ENCODE peak calls at places on chromosomes 5 and 9, in ten cellular contexts. C is progenitor cell of endocrine pancreas; A is GM23338; W is neural progenitor cell; T is kidney epithelial cell; F is MCF 10A; E is left lung; I is mammary epithelial cell; Y is tibial nerve; O is activated CD8-positive, alpha-beta T cell treated with anti-CD3 and anti-CD28 coated beads for 36 hours. S is an unnamed sample.

GRCh38 chr9:27421567-27421966 is 102.5 kb upstream of the IFNK start:
- DNase-seq in C (no peak), A (peak; percentile 48), W (no peak), T (no peak), F (no peak), E (no peak), I (peak; percentile 70), Y (no peak), O (no peak), S (no peak)

GRCh38 chr9:81626511-81626910 is 62.8 kb downstream of the TLE1 start:
- DNase-seq in C (no peak), A (no peak), W (no peak), T (peak; percentile 69), F (peak; percentile 75), E (no peak), I (peak; percentile 95), Y (no peak), O (no peak), S (no peak)

GRCh38 chr5:171451421-171451820 is 32.0 kb downstream of the FGF18 start:
- DNase-seq in C (no peak), A (no peak), W (no peak), T (no peak), F (no peak), E (no peak), I (no peak), Y (no peak), O (no peak), S (no peak)

GRCh38 chr9:75612205-75612604 is 278.3 kb upstream of the PCSK5 start:
- DNase-seq in C (no peak), A (no peak), W (no peak), T (no peak), F (no peak), E (no peak), I (no peak), Y (no peak), O (no peak), S (no peak)

GRCh38 chr5:98768160-98769005 is 5.1 kb upstream of the RGMB start:
- DNase-seq in C (peak; percentile 38), A (peak; percentile 93), W (peak; percentile 90), T (no peak), F (peak; percentile 67), E (no peak), I (no peak), Y (no peak), O (peak; percentile 35), S (peak; percentile 46)

GRCh38 chr9:116566677-116567488 is 120.2 kb upstream of the TRIM32 start:
- DNase-seq in C (no peak), A (no peak), W (no peak), T (no peak), F (no peak), E (no peak), I (no peak), Y (no peak), O (no peak), S (no peak)

GRCh38 chr9:129125478-129125877 is 14.3 kb downstream of the PTPA start:
- DNase-seq in C (no peak), A (no peak), W (no peak), T (no peak), F (peak; percentile 97), E (no peak), I (peak; percentile 95), Y (no peak), O (no peak), S (no peak)

GRCh38 chr5:150129813-150130492 is 25.7 kb downstream of the PDGFRB start:
- DNase-seq in C (peak; percentile 71), A (peak; percentile 81), W (peak; percentile 80), T (no peak), F (peak; percentile 90), E (peak; percentile 69), I (peak; percentile 59), Y (peak; percentile 72), O (peak; percentile 68), S (peak; percentile 75)

GRCh38 chr5:118196229-118196628 is 792.1 kb downstream of the DTWD2 start:
- DNase-seq in C (no peak), A (peak; percentile 26), W (no peak), T (no peak), F (no peak), E (no peak), I (no peak), Y (no peak), O (no peak), S (no peak)

GRCh38 chr5:1017691-1018455 is 9.3 kb downstream of the NKD2 start:
- DNase-seq in C (no peak), A (no peak), W (no peak), T (no peak), F (no peak), E (no peak), I (no peak), Y (no peak), O (no peak), S (peak; percentile 43)

GRCh38 chr5:139569276-139569955 is 8.3 kb downstream of the UBE2D2 start:
- DNase-seq in C (no peak), A (no peak), W (no peak), T (no peak), F (no peak), E (no peak), I (no peak), Y (no peak), O (no peak), S (no peak)

GRCh38 chr9:93900971-93901861 is 53.9 kb downstream of the BARX1 start:
- DNase-seq in C (peak; percentile 6), A (no peak), W (no peak), T (no peak), F (no peak), E (no peak), I (no peak), Y (no peak), O (no peak), S (no peak)

GRCh38 chr5:43042176-43042625 is 2.1 kb upstream of the ANXA2R start:
- DNase-seq in C (no peak), A (peak; percentile 78), W (peak; percentile 87), T (no peak), F (peak; percentile 72), E (peak; percentile 81), I (peak; percentile 78), Y (peak; percentile 42), O (peak; percentile 87), S (peak; percentile 91)

GRCh38 chr9:113464672-113465271 is 1.2 kb downstream of the RGS3 start:
- DNase-seq in C (no peak), A (no peak), W (no peak), T (no peak), F (no peak), E (no peak), I (no peak), Y (no peak), O (no peak), S (no peak)

GRCh38 chr5:73030995-73031394 is 75.2 kb downstream of the FCHO2 start:
- DNase-seq in C (peak; percentile 17), A (peak; percentile 81), W (peak; percentile 53), T (peak; percentile 80), F (peak; percentile 66), E (no peak), I (peak; percentile 84), Y (no peak), O (no peak), S (no peak)

GRCh38 chr9:5352637-5353248 is 13.1 kb upstream of the RLN1 start:
- DNase-seq in C (no peak), A (no peak), W (no peak), T (no peak), F (no peak), E (no peak), I (no peak), Y (no peak), O (peak; percentile 15), S (no peak)
- TF ChIP-seq CTCF in C (no peak), A (no peak), W (no peak), T (no peak), F (no peak), E (no peak), I (no peak), Y (no peak), O (no peak), S (no peak)

GRCh38 chr9:42852133-42852532 is 668.7 kb downstream of the SPATA31A6 start:
- DNase-seq in C (peak; percentile 27), A (peak; percentile 71), W (peak; percentile 62), T (no peak), F (no peak), E (peak; percentile 62), I (peak; percentile 64), Y (no peak), O (peak; percentile 10), S (no peak)
- TF ChIP-seq CTCF in C (peak; percentile 46), A (peak; percentile 63), W (peak; percentile 10), T (no peak), F (no peak), E (peak; percentile 21), I (peak; percentile 32), Y (no peak), O (no peak), S (peak; percentile 32)

GRCh38 chr5:142601432-142601831 is 84.5 kb downstream of the FGF1 start:
- DNase-seq in C (no peak), A (peak; percentile 60), W (peak; percentile 40), T (no peak), F (no peak), E (no peak), I (no peak), Y (no peak), O (peak; percentile 23), S (no peak)
- TF ChIP-seq CTCF in C (no peak), A (peak; percentile 56), W (peak; percentile 40), T (peak; percentile 18), F (no peak), E (no peak), I (peak; percentile 17), Y (no peak), O (no peak), S (no peak)

GRCh38 chr9:2465516-2465915 is 156.1 kb upstream of the VLDLR start:
- DNase-seq in C (no peak), A (no peak), W (no peak), T (no peak), F (no peak), E (no peak), I (no peak), Y (no peak), O (no peak), S (no peak)

GRCh38 chr9:2465921-2466460 is 155.6 kb upstream of the VLDLR start:
- DNase-seq in C (no peak), A (peak; percentile 33), W (no peak), T (no peak), F (peak; percentile 54), E (no peak), I (peak; percentile 40), Y (no peak), O (peak; percentile 22), S (no peak)

GRCh38 chr9:2466703-2467102 is 154.9 kb upstream of the VLDLR start:
- DNase-seq in C (no peak), A (no peak), W (no peak), T (no peak), F (no peak), E (no peak), I (no peak), Y (no peak), O (no peak), S (no peak)

GRCh38 chr9:2473691-2474090 is 147.9 kb upstream of the VLDLR start:
- DNase-seq in C (no peak), A (no peak), W (no peak), T (no peak), F (no peak), E (no peak), I (no peak), Y (no peak), O (no peak), S (no peak)

DNA sequence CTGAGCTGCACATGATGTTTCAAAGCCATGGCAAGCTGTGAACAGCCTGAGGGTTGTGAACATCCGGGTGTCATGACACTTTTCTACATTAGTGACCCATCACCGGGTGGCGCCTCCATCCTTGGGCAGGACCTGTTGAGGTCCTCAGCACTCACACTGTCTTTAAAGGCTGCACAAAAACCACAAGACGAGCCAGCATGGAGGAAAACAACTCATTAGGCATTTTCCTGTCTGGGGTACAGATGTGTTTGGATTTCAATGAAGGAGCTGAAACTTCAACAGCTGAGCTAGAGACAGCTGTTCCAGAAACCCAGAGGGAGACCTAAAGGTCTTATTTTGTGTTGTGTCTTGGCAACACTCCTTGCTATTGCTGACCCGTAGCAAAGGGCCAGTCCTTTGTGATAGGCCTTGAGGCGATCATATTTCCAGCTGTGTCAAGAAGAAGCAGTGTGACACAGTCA is 151.9 kb upstream of the VLDLR start:
- DNase-seq in C (no peak), A (peak; percentile 41), W (peak; percentile 38), T (no peak), F (peak; percentile 22), E (no peak), I (peak; percentile 40), Y (peak; percentile 25), O (peak; percentile 45), S (peak; percentile 53)
- TF ChIP-seq CTCF in C (no peak), A (peak; percentile 64), W (peak; percentile 30), T (no peak), F (peak; percentile 13), E (no peak), I (peak; percentile 38), Y (no peak), O (no peak), S (no peak)

S was measured in lower lobe of right lung.